ENCODE peak calls at places on chromosomes 11 and 22, in nine cellular contexts. One of them, this sample, is unnamed.

GRCh38 chr11:19336331-19336730 is 95.6 kb upstream of the E2F8 start:
- DNase-seq in NCI-H1092 treated with DMSO at 0.1 percent for 48 hours: no peak
- DNase-seq in breast epithelium: no peak
- DNase-seq in stimulated activated CD4-positive, alpha-beta T cell treated with anti-CD3 and anti-CD28 coated beads, Interleukin-2, amount 100 ng/mL, for 48 hours: no peak
- DNase-seq in Peyer's patch: no peak
- DNase-seq in endothelial cell: no peak
- DNase-seq in activated T-helper 1 cell treated with anti-CD3 and anti-CD28 coated beads, Interleukin-12 subunit alpha, Interleukin-12 subunit beta, Interleukin-2, Interleukin-4 antibody, amounts not matched to agents 30 ng/mL and 10 ng/mL and 1 ng/mL, durations not matched to agents 14 hours and 24 hours and 36 hours: no peak
- DNase-seq in sciatic nerve: no peak
- DNase-seq in stimulated activated CD8-positive, alpha-beta memory T cell treated with anti-CD3 and anti-CD28 coated beads, Interleukin-12 subunit alpha, Interleukin-12 subunit beta, amount 100 ng/mL, for 1 hour: no peak
- DNase-seq in this sample: no peak

GRCh38 chr11:30281476-30282288 is 41.2 kb upstream of the ARL14EP start:
- DNase-seq in activated T-helper 1 cell treated with anti-CD3 and anti-CD28 coated beads, Interleukin-12 subunit alpha, Interleukin-12 subunit beta, Interleukin-2, Interleukin-4 antibody, amounts not matched to agents 30 ng/mL and 10 ng/mL and 1 ng/mL, durations not matched to agents 14 hours and 24 hours and 36 hours: no peak
- DNase-seq in NCI-H1092 treated with DMSO at 0.1 percent for 48 hours: no peak
- DNase-seq in sciatic nerve: no peak
- DNase-seq in stimulated activated CD8-positive, alpha-beta memory T cell treated with anti-CD3 and anti-CD28 coated beads, Interleukin-12 subunit alpha, Interleukin-12 subunit beta, amount 100 ng/mL, for 1 hour: no peak
- DNase-seq in Peyer's patch: no peak
- DNase-seq in endothelial cell: no peak
- DNase-seq in breast epithelium: no peak
- DNase-seq in stimulated activated CD4-positive, alpha-beta T cell treated with anti-CD3 and anti-CD28 coated beads, Interleukin-2, amount 100 ng/mL, for 48 hours: no peak
- DNase-seq in this sample: no peak

GRCh38 chr11:789951-790350 is at the start of gene CEND1:
- DNase-seq in endothelial cell: peak
- DNase-seq in stimulated activated CD8-positive, alpha-beta memory T cell treated with anti-CD3 and anti-CD28 coated beads, Interleukin-12 subunit alpha, Interleukin-12 subunit beta, amount 100 ng/mL, for 1 hour: no peak
- DNase-seq in Peyer's patch: no peak
- DNase-seq in NCI-H1092 treated with DMSO at 0.1 percent for 48 hours: peak
- DNase-seq in breast epithelium: no peak
- DNase-seq in stimulated activated CD4-positive, alpha-beta T cell treated with anti-CD3 and anti-CD28 coated beads, Interleukin-2, amount 100 ng/mL, for 48 hours: peak
- DNase-seq in activated T-helper 1 cell treated with anti-CD3 and anti-CD28 coated beads, Interleukin-12 subunit alpha, Interleukin-12 subunit beta, Interleukin-2, Interleukin-4 antibody, amounts not matched to agents 30 ng/mL and 10 ng/mL and 1 ng/mL, durations not matched to agents 14 hours and 24 hours and 36 hours: peak
- DNase-seq in sciatic nerve: no peak
- DNase-seq in this sample: no peak

GRCh38 chr22:24230911-24231656 is 13.8 kb downstream of the GGT5 start:
- DNase-seq in stimulated activated CD4-positive, alpha-beta T cell treated with anti-CD3 and anti-CD28 coated beads, Interleukin-2, amount 100 ng/mL, for 48 hours: peak
- DNase-seq in NCI-H1092 treated with DMSO at 0.1 percent for 48 hours: peak
- DNase-seq in sciatic nerve: no peak
- DNase-seq in stimulated activated CD8-positive, alpha-beta memory T cell treated with anti-CD3 and anti-CD28 coated beads, Interleukin-12 subunit alpha, Interleukin-12 subunit beta, amount 100 ng/mL, for 1 hour: peak
- DNase-seq in breast epithelium: no peak
- DNase-seq in endothelial cell: peak
- DNase-seq in Peyer's patch: peak
- DNase-seq in activated T-helper 1 cell treated with anti-CD3 and anti-CD28 coated beads, Interleukin-12 subunit alpha, Interleukin-12 subunit beta, Interleukin-2, Interleukin-4 antibody, amounts not matched to agents 30 ng/mL and 10 ng/mL and 1 ng/mL, durations not matched to agents 14 hours and 24 hours and 36 hours: peak
- DNase-seq in this sample: no peak

GRCh38 chr11:17642370-17642769 is 77.0 kb upstream of the MYOD1 start:
- DNase-seq in stimulated activated CD8-positive, alpha-beta memory T cell treated with anti-CD3 and anti-CD28 coated beads, Interleukin-12 subunit alpha, Interleukin-12 subunit beta, amount 100 ng/mL, for 1 hour: no peak
- DNase-seq in NCI-H1092 treated with DMSO at 0.1 percent for 48 hours: no peak
- DNase-seq in activated T-helper 1 cell treated with anti-CD3 and anti-CD28 coated beads, Interleukin-12 subunit alpha, Interleukin-12 subunit beta, Interleukin-2, Interleukin-4 antibody, amounts not matched to agents 30 ng/mL and 10 ng/mL and 1 ng/mL, durations not matched to agents 14 hours and 24 hours and 36 hours: no peak
- DNase-seq in breast epithelium: no peak
- DNase-seq in stimulated activated CD4-positive, alpha-beta T cell treated with anti-CD3 and anti-CD28 coated beads, Interleukin-2, amount 100 ng/mL, for 48 hours: no peak
- DNase-seq in Peyer's patch: no peak
- DNase-seq in endothelial cell: no peak
- DNase-seq in sciatic nerve: no peak
- DNase-seq in this sample: no peak

GRCh38 chr11:34632105-34632780 is 11.3 kb downstream of the EHF start:
- DNase-seq in stimulated activated CD4-positive, alpha-beta T cell treated with anti-CD3 and anti-CD28 coated beads, Interleukin-2, amount 100 ng/mL, for 48 hours: no peak
- DNase-seq in activated T-helper 1 cell treated with anti-CD3 and anti-CD28 coated beads, Interleukin-12 subunit alpha, Interleukin-12 subunit beta, Interleukin-2, Interleukin-4 antibody, amounts not matched to agents 30 ng/mL and 10 ng/mL and 1 ng/mL, durations not matched to agents 14 hours and 24 hours and 36 hours: no peak
- DNase-seq in endothelial cell: no peak
- DNase-seq in breast epithelium: peak
- DNase-seq in NCI-H1092 treated with DMSO at 0.1 percent for 48 hours: peak
- DNase-seq in Peyer's patch: no peak
- DNase-seq in stimulated activated CD8-positive, alpha-beta memory T cell treated with anti-CD3 and anti-CD28 coated beads, Interleukin-12 subunit alpha, Interleukin-12 subunit beta, amount 100 ng/mL, for 1 hour: no peak
- DNase-seq in sciatic nerve: no peak
- DNase-seq in this sample: no peak

GRCh38 chr22:37330200-37331033 is 48.1 kb downstream of the CYTH4 start:
- DNase-seq in stimulated activated CD4-positive, alpha-beta T cell treated with anti-CD3 and anti-CD28 coated beads, Interleukin-2, amount 100 ng/mL, for 48 hours: peak
- DNase-seq in stimulated activated CD8-positive, alpha-beta memory T cell treated with anti-CD3 and anti-CD28 coated beads, Interleukin-12 subunit alpha, Interleukin-12 subunit beta, amount 100 ng/mL, for 1 hour: no peak
- DNase-seq in Peyer's patch: peak
- DNase-seq in sciatic nerve: no peak
- DNase-seq in endothelial cell: peak
- DNase-seq in activated T-helper 1 cell treated with anti-CD3 and anti-CD28 coated beads, Interleukin-12 subunit alpha, Interleukin-12 subunit beta, Interleukin-2, Interleukin-4 antibody, amounts not matched to agents 30 ng/mL and 10 ng/mL and 1 ng/mL, durations not matched to agents 14 hours and 24 hours and 36 hours: no peak
- DNase-seq in breast epithelium: no peak
- DNase-seq in NCI-H1092 treated with DMSO at 0.1 percent for 48 hours: peak
- DNase-seq in this sample: peak

GRCh38 chr22:49048591-49048990 is 779.1 kb downstream of the BRD1 start:
- DNase-seq in stimulated activated CD8-positive, alpha-beta memory T cell treated with anti-CD3 and anti-CD28 coated beads, Interleukin-12 subunit alpha, Interleukin-12 subunit beta, amount 100 ng/mL, for 1 hour: no peak
- DNase-seq in NCI-H1092 treated with DMSO at 0.1 percent for 48 hours: no peak
- DNase-seq in activated T-helper 1 cell treated with anti-CD3 and anti-CD28 coated beads, Interleukin-12 subunit alpha, Interleukin-12 subunit beta, Interleukin-2, Interleukin-4 antibody, amounts not matched to agents 30 ng/mL and 10 ng/mL and 1 ng/mL, durations not matched to agents 14 hours and 24 hours and 36 hours: no peak
- DNase-seq in sciatic nerve: peak
- DNase-seq in breast epithelium: no peak
- DNase-seq in endothelial cell: no peak
- DNase-seq in Peyer's patch: no peak
- DNase-seq in stimulated activated CD4-positive, alpha-beta T cell treated with anti-CD3 and anti-CD28 coated beads, Interleukin-2, amount 100 ng/mL, for 48 hours: no peak
- DNase-seq in this sample: no peak

GRCh38 chr11:133930767-133931448 is 25.9 kb downstream of the IGSF9B start:
- DNase-seq in activated T-helper 1 cell treated with anti-CD3 and anti-CD28 coated beads, Interleukin-12 subunit alpha, Interleukin-12 subunit beta, Interleukin-2, Interleukin-4 antibody, amounts not matched to agents 30 ng/mL and 10 ng/mL and 1 ng/mL, durations not matched to agents 14 hours and 24 hours and 36 hours: no peak
- DNase-seq in breast epithelium: no peak
- DNase-seq in stimulated activated CD4-positive, alpha-beta T cell treated with anti-CD3 and anti-CD28 coated beads, Interleukin-2, amount 100 ng/mL, for 48 hours: no peak
- DNase-seq in sciatic nerve: no peak
- DNase-seq in stimulated activated CD8-positive, alpha-beta memory T cell treated with anti-CD3 and anti-CD28 coated beads, Interleukin-12 subunit alpha, Interleukin-12 subunit beta, amount 100 ng/mL, for 1 hour: no peak
- DNase-seq in Peyer's patch: no peak
- DNase-seq in NCI-H1092 treated with DMSO at 0.1 percent for 48 hours: no peak
- DNase-seq in endothelial cell: peak
- DNase-seq in this sample: no peak

GRCh38 chr11:5767056-5767455 is 13.0 kb downstream of the OR52N4 start:
- DNase-seq in Peyer's patch: no peak
- DNase-seq in stimulated activated CD8-positive, alpha-beta memory T cell treated with anti-CD3 and anti-CD28 coated beads, Interleukin-12 subunit alpha, Interleukin-12 subunit beta, amount 100 ng/mL, for 1 hour: no peak
- DNase-seq in activated T-helper 1 cell treated with anti-CD3 and anti-CD28 coated beads, Interleukin-12 subunit alpha, Interleukin-12 subunit beta, Interleukin-2, Interleukin-4 antibody, amounts not matched to agents 30 ng/mL and 10 ng/mL and 1 ng/mL, durations not matched to agents 14 hours and 24 hours and 36 hours: no peak
- DNase-seq in NCI-H1092 treated with DMSO at 0.1 percent for 48 hours: no peak
- DNase-seq in breast epithelium: no peak
- DNase-seq in stimulated activated CD4-positive, alpha-beta T cell treated with anti-CD3 and anti-CD28 coated beads, Interleukin-2, amount 100 ng/mL, for 48 hours: no peak
- DNase-seq in endothelial cell: no peak
- DNase-seq in sciatic nerve: no peak
- DNase-seq in this sample: no peak

GRCh38 chr11:2380396-2380795 is 3.3 kb downstream of the CD81 start:
- DNase-seq in breast epithelium: no peak
- DNase-seq in stimulated activated CD4-positive, alpha-beta T cell treated with anti-CD3 and anti-CD28 coated beads, Interleukin-2, amount 100 ng/mL, for 48 hours: no peak
- DNase-seq in activated T-helper 1 cell treated with anti-CD3 and anti-CD28 coated beads, Interleukin-12 subunit alpha, Interleukin-12 subunit beta, Interleukin-2, Interleukin-4 antibody, amounts not matched to agents 30 ng/mL and 10 ng/mL and 1 ng/mL, durations not matched to agents 14 hours and 24 hours and 36 hours: no peak
- DNase-seq in stimulated activated CD8-positive, alpha-beta memory T cell treated with anti-CD3 and anti-CD28 coated beads, Interleukin-12 subunit alpha, Interleukin-12 subunit beta, amount 100 ng/mL, for 1 hour: no peak
- DNase-seq in endothelial cell: no peak
- DNase-seq in Peyer's patch: no peak
- DNase-seq in sciatic nerve: no peak
- DNase-seq in NCI-H1092 treated with DMSO at 0.1 percent for 48 hours: no peak
- DNase-seq in this sample: no peak

GRCh38 chr22:36671398-36671797 is 32.2 kb downstream of the CACNG2 start:
- DNase-seq in stimulated activated CD8-positive, alpha-beta memory T cell treated with anti-CD3 and anti-CD28 coated beads, Interleukin-12 subunit alpha, Interleukin-12 subunit beta, amount 100 ng/mL, for 1 hour: no peak
- DNase-seq in stimulated activated CD4-positive, alpha-beta T cell treated with anti-CD3 and anti-CD28 coated beads, Interleukin-2, amount 100 ng/mL, for 48 hours: no peak
- DNase-seq in NCI-H1092 treated with DMSO at 0.1 percent for 48 hours: no peak
- DNase-seq in activated T-helper 1 cell treated with anti-CD3 and anti-CD28 coated beads, Interleukin-12 subunit alpha, Interleukin-12 subunit beta, Interleukin-2, Interleukin-4 antibody, amounts not matched to agents 30 ng/mL and 10 ng/mL and 1 ng/mL, durations not matched to agents 14 hours and 24 hours and 36 hours: no peak
- DNase-seq in sciatic nerve: no peak
- DNase-seq in endothelial cell: no peak
- DNase-seq in breast epithelium: no peak
- DNase-seq in Peyer's patch: no peak
- DNase-seq in this sample: no peak

GRCh38 chr11:3021125-3021524 is 29.0 kb upstream of the NAP1L4 start:
- DNase-seq in sciatic nerve: no peak
- DNase-seq in stimulated activated CD8-positive, alpha-beta memory T cell treated with anti-CD3 and anti-CD28 coated beads, Interleukin-12 subunit alpha, Interleukin-12 subunit beta, amount 100 ng/mL, for 1 hour: peak
- DNase-seq in breast epithelium: no peak
- DNase-seq in endothelial cell: peak
- DNase-seq in NCI-H1092 treated with DMSO at 0.1 percent for 48 hours: peak
- DNase-seq in activated T-helper 1 cell treated with anti-CD3 and anti-CD28 coated beads, Interleukin-12 subunit alpha, Interleukin-12 subunit beta, Interleukin-2, Interleukin-4 antibody, amounts not matched to agents 30 ng/mL and 10 ng/mL and 1 ng/mL, durations not matched to agents 14 hours and 24 hours and 36 hours: no peak
- DNase-seq in Peyer's patch: no peak
- DNase-seq in stimulated activated CD4-positive, alpha-beta T cell treated with anti-CD3 and anti-CD28 coated beads, Interleukin-2, amount 100 ng/mL, for 48 hours: peak
- DNase-seq in this sample: no peak

GRCh38 chr11:29293825-29294224 is 723.0 kb downstream of the KCNA4 start:
- DNase-seq in sciatic nerve: no peak
- DNase-seq in endothelial cell: no peak
- DNase-seq in NCI-H1092 treated with DMSO at 0.1 percent for 48 hours: no peak
- DNase-seq in Peyer's patch: no peak
- DNase-seq in activated T-helper 1 cell treated with anti-CD3 and anti-CD28 coated beads, Interleukin-12 subunit alpha, Interleukin-12 subunit beta, Interleukin-2, Interleukin-4 antibody, amounts not matched to agents 30 ng/mL and 10 ng/mL and 1 ng/mL, durations not matched to agents 14 hours and 24 hours and 36 hours: no peak
- DNase-seq in stimulated activated CD4-positive, alpha-beta T cell treated with anti-CD3 and anti-CD28 coated beads, Interleukin-2, amount 100 ng/mL, for 48 hours: no peak
- DNase-seq in stimulated activated CD8-positive, alpha-beta memory T cell treated with anti-CD3 and anti-CD28 coated beads, Interleukin-12 subunit alpha, Interleukin-12 subunit beta, amount 100 ng/mL, for 1 hour: no peak
- DNase-seq in breast epithelium: no peak
- DNase-seq in this sample: no peak

GRCh38 chr11:73415854-73416615 is 39.8 kb downstream of the RELT start:
- DNase-seq in NCI-H1092 treated with DMSO at 0.1 percent for 48 hours: no peak
- DNase-seq in Peyer's patch: no peak
- DNase-seq in breast epithelium: no peak
- DNase-seq in activated T-helper 1 cell treated with anti-CD3 and anti-CD28 coated beads, Interleukin-12 subunit alpha, Interleukin-12 subunit beta, Interleukin-2, Interleukin-4 antibody, amounts not matched to agents 30 ng/mL and 10 ng/mL and 1 ng/mL, durations not matched to agents 14 hours and 24 hours and 36 hours: no peak
- DNase-seq in stimulated activated CD4-positive, alpha-beta T cell treated with anti-CD3 and anti-CD28 coated beads, Interleukin-2, amount 100 ng/mL, for 48 hours: no peak
- DNase-seq in endothelial cell: no peak
- DNase-seq in stimulated activated CD8-positive, alpha-beta memory T cell treated with anti-CD3 and anti-CD28 coated beads, Interleukin-12 subunit alpha, Interleukin-12 subunit beta, amount 100 ng/mL, for 1 hour: no peak
- DNase-seq in sciatic nerve: no peak
- DNase-seq in this sample: no peak

GRCh38 chr22:43281400-43281799 is 61.8 kb downstream of the SCUBE1 start:
- DNase-seq in stimulated activated CD8-positive, alpha-beta memory T cell treated with anti-CD3 and anti-CD28 coated beads, Interleukin-12 subunit alpha, Interleukin-12 subunit beta, amount 100 ng/mL, for 1 hour: no peak
- DNase-seq in NCI-H1092 treated with DMSO at 0.1 percent for 48 hours: no peak
- DNase-seq in breast epithelium: no peak
- DNase-seq in activated T-helper 1 cell treated with anti-CD3 and anti-CD28 coated beads, Interleukin-12 subunit alpha, Interleukin-12 subunit beta, Interleukin-2, Interleukin-4 antibody, amounts not matched to agents 30 ng/mL and 10 ng/mL and 1 ng/mL, durations not matched to agents 14 hours and 24 hours and 36 hours: no peak
- DNase-seq in stimulated activated CD4-positive, alpha-beta T cell treated with anti-CD3 and anti-CD28 coated beads, Interleukin-2, amount 100 ng/mL, for 48 hours: no peak
- DNase-seq in endothelial cell: no peak
- DNase-seq in Peyer's patch: no peak
- DNase-seq in sciatic nerve: no peak
- DNase-seq in this sample: no peak

GRCh38 chr11:68825603-68826002 is 16.1 kb downstream of the CPT1A start:
- DNase-seq in Peyer's patch: peak
- DNase-seq in sciatic nerve: no peak
- DNase-seq in stimulated activated CD4-positive, alpha-beta T cell treated with anti-CD3 and anti-CD28 coated beads, Interleukin-2, amount 100 ng/mL, for 48 hours: no peak
- DNase-seq in activated T-helper 1 cell treated with anti-CD3 and anti-CD28 coated beads, Interleukin-12 subunit alpha, Interleukin-12 subunit beta, Interleukin-2, Interleukin-4 antibody, amounts not matched to agents 30 ng/mL and 10 ng/mL and 1 ng/mL, durations not matched to agents 14 hours and 24 hours and 36 hours: no peak
- DNase-seq in endothelial cell: no peak
- DNase-seq in NCI-H1092 treated with DMSO at 0.1 percent for 48 hours: no peak
- DNase-seq in stimulated activated CD8-positive, alpha-beta memory T cell treated with anti-CD3 and anti-CD28 coated beads, Interleukin-12 subunit alpha, Interleukin-12 subunit beta, amount 100 ng/mL, for 1 hour: peak
- DNase-seq in breast epithelium: no peak
- DNase-seq in this sample: no peak

GRCh38 chr11:117300301-117300700 is 9.2 kb downstream of the BACE1-AS start:
- DNase-seq in breast epithelium: peak
- DNase-seq in stimulated activated CD4-positive, alpha-beta T cell treated with anti-CD3 and anti-CD28 coated beads, Interleukin-2, amount 100 ng/mL, for 48 hours: no peak
- DNase-seq in activated T-helper 1 cell treated with anti-CD3 and anti-CD28 coated beads, Interleukin-12 subunit alpha, Interleukin-12 subunit beta, Interleukin-2, Interleukin-4 antibody, amounts not matched to agents 30 ng/mL and 10 ng/mL and 1 ng/mL, durations not matched to agents 14 hours and 24 hours and 36 hours: no peak
- DNase-seq in NCI-H1092 treated with DMSO at 0.1 percent for 48 hours: peak
- DNase-seq in stimulated activated CD8-positive, alpha-beta memory T cell treated with anti-CD3 and anti-CD28 coated beads, Interleukin-12 subunit alpha, Interleukin-12 subunit beta, amount 100 ng/mL, for 1 hour: no peak
- DNase-seq in endothelial cell: no peak
- DNase-seq in Peyer's patch: no peak
- DNase-seq in sciatic nerve: peak
- DNase-seq in this sample: no peak

GRCh38 chr11:67998150-67999045 is 5.5 kb downstream of the UNC93B1 start:
- DNase-seq in sciatic nerve: no peak
- DNase-seq in stimulated activated CD8-positive, alpha-beta memory T cell treated with anti-CD3 and anti-CD28 coated beads, Interleukin-12 subunit alpha, Interleukin-12 subunit beta, amount 100 ng/mL, for 1 hour: no peak
- DNase-seq in Peyer's patch: peak
- DNase-seq in breast epithelium: no peak
- DNase-seq in endothelial cell: no peak
- DNase-seq in activated T-helper 1 cell treated with anti-CD3 and anti-CD28 coated beads, Interleukin-12 subunit alpha, Interleukin-12 subunit beta, Interleukin-2, Interleukin-4 antibody, amounts not matched to agents 30 ng/mL and 10 ng/mL and 1 ng/mL, durations not matched to agents 14 hours and 24 hours and 36 hours: no peak
- DNase-seq in stimulated activated CD4-positive, alpha-beta T cell treated with anti-CD3 and anti-CD28 coated beads, Interleukin-2, amount 100 ng/mL, for 48 hours: no peak
- DNase-seq in NCI-H1092 treated with DMSO at 0.1 percent for 48 hours: no peak
- DNase-seq in this sample: no peak

GRCh38 chr11:118659956-118660645 is 19.3 kb downstream of the TREH start:
- DNase-seq in activated T-helper 1 cell treated with anti-CD3 and anti-CD28 coated beads, Interleukin-12 subunit alpha, Interleukin-12 subunit beta, Interleukin-2, Interleukin-4 antibody, amounts not matched to agents 30 ng/mL and 10 ng/mL and 1 ng/mL, durations not matched to agents 14 hours and 24 hours and 36 hours: no peak
- DNase-seq in breast epithelium: no peak
- DNase-seq in stimulated activated CD8-positive, alpha-beta memory T cell treated with anti-CD3 and anti-CD28 coated beads, Interleukin-12 subunit alpha, Interleukin-12 subunit beta, amount 100 ng/mL, for 1 hour: no peak
- DNase-seq in endothelial cell: no peak
- DNase-seq in sciatic nerve: peak
- DNase-seq in stimulated activated CD4-positive, alpha-beta T cell treated with anti-CD3 and anti-CD28 coated beads, Interleukin-2, amount 100 ng/mL, for 48 hours: no peak
- DNase-seq in NCI-H1092 treated with DMSO at 0.1 percent for 48 hours: no peak
- DNase-seq in Peyer's patch: no peak
- DNase-seq in this sample: no peak

GRCh38 chr11:12789574-12789973 is 115.4 kb downstream of the TEAD1 start:
- DNase-seq in stimulated activated CD4-positive, alpha-beta T cell treated with anti-CD3 and anti-CD28 coated beads, Interleukin-2, amount 100 ng/mL, for 48 hours: no peak
- DNase-seq in breast epithelium: no peak
- DNase-seq in activated T-helper 1 cell treated with anti-CD3 and anti-CD28 coated beads, Interleukin-12 subunit alpha, Interleukin-12 subunit beta, Interleukin-2, Interleukin-4 antibody, amounts not matched to agents 30 ng/mL and 10 ng/mL and 1 ng/mL, durations not matched to agents 14 hours and 24 hours and 36 hours: no peak
- DNase-seq in Peyer's patch: no peak
- DNase-seq in stimulated activated CD8-positive, alpha-beta memory T cell treated with anti-CD3 and anti-CD28 coated beads, Interleukin-12 subunit alpha, Interleukin-12 subunit beta, amount 100 ng/mL, for 1 hour: no peak
- DNase-seq in NCI-H1092 treated with DMSO at 0.1 percent for 48 hours: no peak
- DNase-seq in sciatic nerve: no peak
- DNase-seq in endothelial cell: no peak
- DNase-seq in this sample: no peak